ENCODE peak calls at places on chromosome 16, in six cellular contexts. B is dermis blood vessel endothelial cell; A is NCI-H2081; F is NCI-H2171 treated with DMSO at 0.1 percent for 48 hours; C is astrocyte; E is activated CD8-positive, alpha-beta memory T cell treated with anti-CD3 and anti-CD28 coated beads, Interleukin-2, amount 50 U/mL, for 48 hours. W is an unnamed sample.

GRCh38 chr16:27340654-27341053 is 26.9 kb downstream of the IL4R start:
- DNase-seq in C (no peak), B (no peak), A (no peak), E (no peak), F (no peak), W (no peak)

GRCh38 chr16:80391095-80391494 is 149.7 kb upstream of the DYNLRB2 start:
- DNase-seq in E (no peak), F (no peak), B (no peak), A (no peak), C (no peak), W (no peak)

GRCh38 chr16:66950437-66950836 is 10.6 kb upstream of the CES3 start:
- DNase-seq in B (no peak), F (no peak), C (no peak), A (no peak), E (no peak), W (no peak)

GRCh38 chr16:66399930-66400329 is 27.2 kb upstream of the BEAN1 start:
- DNase-seq in A (no peak), B (peak), F (peak), E (peak), C (no peak), W (no peak)

GRCh38 chr16:19348578-19349315 is 63.2 kb downstream of the CLEC19A start:
- DNase-seq in C (peak), E (no peak), B (no peak), A (no peak), F (peak), W (no peak)

GRCh38 chr16:85301171-85301690 is 189.0 kb upstream of the CIBAR2 start:
- DNase-seq in B (no peak), C (no peak), A (no peak), F (peak), E (no peak), W (no peak)

GRCh38 chr16:83308414-83308813 is 499.4 kb upstream of the HSBP1 start:
- DNase-seq in A (no peak), E (no peak), B (no peak), C (peak), F (no peak), W (no peak)

GRCh38 chr16:648786-649589 is at the start of gene WDR90:
- DNase-seq in A (peak), E (peak), B (peak), F (peak), C (peak), W (peak)

GRCh38 chr16:71357681-71358080 is 842 bp upstream of the CALB2 start:
- DNase-seq in B (no peak), C (no peak), F (peak), E (no peak), A (peak), W (no peak)

GRCh38 chr16:89827383-89828198 is 684 bp upstream of the SPIRE2 start:
- DNase-seq in C (peak), F (no peak), E (no peak), A (peak), B (peak), W (no peak)

GRCh38 chr16:12907670-12908233 is 6.4 kb downstream of the SHISA9 start:
- DNase-seq in C (no peak), F (no peak), A (no peak), B (peak), E (no peak), W (no peak)

GRCh38 chr16:86879268-86879667 is 300.9 kb downstream of the FOXL1 start:
- DNase-seq in C (no peak), A (no peak), B (no peak), F (no peak), E (no peak), W (no peak)

GRCh38 chr16:11836653-11837244 is 14.6 kb downstream of the RSL1D1 start:
- DNase-seq in F (no peak), C (peak), B (peak), E (no peak), A (no peak), W (no peak)

GRCh38 chr16:68446941-68447675 is 1.2 kb downstream of the SMPD3 start:
- DNase-seq in B (no peak), E (no peak), F (peak), C (no peak), A (no peak), W (no peak)

GRCh38 chr16:76947694-76948093 is 243.3 kb upstream of the MON1B start:
- DNase-seq in B (no peak), E (no peak), A (no peak), C (no peak), F (no peak), W (no peak)

GRCh38 chr16:10981697-10982216 is 37.4 kb downstream of the CLEC16A start:
- DNase-seq in C (no peak), B (peak), F (peak), E (peak), A (no peak), W (no peak)

GRCh38 chr16:85034591-85035433 is 7.2 kb downstream of the KIAA0513 start:
- DNase-seq in B (no peak), F (no peak), A (no peak), C (no peak), E (no peak), W (no peak)

GRCh38 chr16:73064227-73064995 is 16.5 kb upstream of the ZFHX3 start:
- DNase-seq in E (no peak), F (no peak), B (peak), A (no peak), C (peak), W (no peak)

GRCh38 chr16:29011112-29011511 is 26.3 kb downstream of the LAT start:
- DNase-seq in A (no peak), C (no peak), F (peak), E (no peak), B (no peak), W (no peak)

GRCh38 chr16:67652578-67653130 is 7.4 kb downstream of the ACD start:
- DNase-seq in F (peak), E (peak), C (no peak), B (no peak), A (peak), W (no peak)

GRCh38 chr16:72429566-72430160 is 257.7 kb upstream of the PMFBP1 start:
- DNase-seq in C (no peak), A (no peak), F (no peak), E (no peak), B (no peak), W (no peak)

GRCh38 chr16:13305019-13305755 is 403.8 kb downstream of the SHISA9 start:
- DNase-seq in F (peak), E (no peak), B (no peak), C (no peak), A (no peak), W (no peak)